ENCODE peak calls at places on chromosomes 5 and 9, in nine cellular contexts. N, C, K, T, L, Z, B, Y and P are unnamed samples.
A peak's percentile ranks its signal among the peaks of the same experiment; 100 is the strongest.

GRCh38 chr9:14207352-14207995 is 106.5 kb downstream of the NFIB start:
- DNase-seq in N (no peak), C (no peak), K (no peak), T (no peak), L (no peak), Z (no peak), B (no peak), Y (no peak), P (no peak)

GRCh38 chr5:78320461-78320860 is 26.0 kb upstream of the AP3B1 start:
- DNase-seq in N (no peak), C (no peak), K (no peak), T (peak; percentile 69), L (no peak), Z (no peak), B (no peak), Y (peak; percentile 9), P (no peak)

GRCh38 chr5:177555665-177556064 is 1.3 kb upstream of the FAM193B start:
- DNase-seq in N (no peak), C (no peak), K (no peak), T (no peak), L (no peak), Z (no peak), B (no peak), Y (no peak), P (no peak)

GRCh38 chr5:93164690-93165089 is 416.3 kb downstream of the NR2F1-AS1 start:
- DNase-seq in N (no peak), C (peak; percentile 8), K (no peak), T (peak; percentile 75), L (no peak), Z (peak; percentile 17), B (peak; percentile 26), Y (no peak), P (no peak)

GRCh38 chr5:158320178-158320674 is 461.3 kb upstream of the CLINT1 start:
- DNase-seq in N (no peak), C (no peak), K (no peak), T (no peak), L (no peak), Z (no peak), B (no peak), Y (no peak), P (no peak)

GRCh38 chr9:89315482-89315881 is 2.8 kb upstream of the SECISBP2 start:
- DNase-seq in N (no peak), C (no peak), K (no peak), T (no peak), L (no peak), Z (no peak), B (no peak), Y (no peak), P (no peak)

GRCh38 chr9:35526087-35526801 is 36.3 kb downstream of the RUSC2 start:
- DNase-seq in N (no peak), C (no peak), K (no peak), T (peak; percentile 64), L (no peak), Z (no peak), B (no peak), Y (no peak), P (no peak)

GRCh38 chr9:94697972-94698581 is 28.4 kb upstream of the AOPEP start:
- DNase-seq in N (no peak), C (no peak), K (no peak), T (peak; percentile 50), L (no peak), Z (no peak), B (no peak), Y (no peak), P (no peak)

GRCh38 chr9:27117489-27118135 is 8.6 kb downstream of the TEK start:
- DNase-seq in N (peak; percentile 51), C (peak; percentile 70), K (no peak), T (no peak), L (peak; percentile 70), Z (peak; percentile 77), B (peak; percentile 35), Y (no peak), P (peak; percentile 35)

GRCh38 chr5:160133918-160134304 is 14.7 kb upstream of the PWWP2A start:
- DNase-seq in N (no peak), C (no peak), K (no peak), T (no peak), L (no peak), Z (no peak), B (no peak), Y (no peak), P (no peak)

GRCh38 chr5:95519151-95519550 is 35.6 kb downstream of the SKIC3 start:
- DNase-seq in N (no peak), C (no peak), K (no peak), T (no peak), L (no peak), Z (no peak), B (no peak), Y (no peak), P (no peak)

GRCh38 chr5:55308254-55308836 is 556 bp downstream of the MTREX start:
- DNase-seq in N (no peak), C (peak; percentile 13), K (peak; percentile 12), T (peak; percentile 19), L (no peak), Z (peak; percentile 7), B (no peak), Y (no peak), P (peak; percentile 3)
- TF ChIP-seq CTCF in N (peak; percentile 7), C (no peak), K (no peak), T (no peak), L (no peak), Z (no peak), B (no peak), Y (no peak), P (no peak)

GRCh38 chr5:7245401-7245800 is 150.5 kb upstream of the ADCY2 start:
- DNase-seq in N (no peak), C (no peak), K (no peak), T (no peak), L (no peak), Z (no peak), B (no peak), Y (no peak), P (no peak)
- TF ChIP-seq POLR2A in N (no peak), C (no peak), K (no peak), T (no peak), L (no peak), Z (no peak), B (no peak), Y (no peak), P (no peak)

GRCh38 chr9:1053848-1054365 is 3.8 kb downstream of the DMRT2 start:
- DNase-seq in N (no peak), C (no peak), K (no peak), T (no peak), L (no peak), Z (no peak), B (no peak), Y (no peak), P (no peak)
- H3K27me3 ChIP-seq in N (peaks cover 34% of the 10 kb centered on the region), C (peaks cover 100% of the 10 kb centered on the region), K (peaks cover 14% of the 10 kb centered on the region), T (peaks cover 49% of the 10 kb centered on the region), L (peaks cover 63% of the 10 kb centered on the region), Z (peaks cover 94% of the 10 kb centered on the region), B (peaks cover 80% of the 10 kb centered on the region), Y (peaks cover 84% of the 10 kb centered on the region), P (peaks cover 26% of the 10 kb centered on the region)

DNA sequence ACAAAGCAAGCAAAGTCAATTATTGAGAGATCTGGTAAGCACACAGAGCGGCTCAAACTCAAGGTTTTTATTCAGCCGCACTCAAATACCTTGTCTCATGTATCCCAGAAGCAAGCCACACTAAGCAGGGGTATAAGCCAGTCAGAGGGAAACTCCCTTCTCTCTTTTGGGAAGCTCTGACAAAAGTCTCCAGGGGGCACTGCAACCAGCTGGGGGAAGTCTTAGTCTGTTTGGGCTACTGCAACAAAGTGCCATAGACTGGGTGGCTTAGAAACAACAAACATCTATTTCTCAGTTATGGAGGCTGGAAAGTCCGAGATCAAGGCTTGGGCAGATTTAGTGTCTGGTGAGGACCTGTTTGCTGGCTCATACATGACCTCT is 246.0 kb downstream of the ENC1 start:
- DNase-seq in N (no peak), C (no peak), K (no peak), T (no peak), L (no peak), Z (no peak), B (no peak), Y (no peak), P (no peak)
- TF ChIP-seq CTCF in N (no peak), C (no peak), K (no peak), T (no peak), L (no peak), Z (no peak), B (no peak), Y (no peak), P (no peak)

GRCh38 chr5:36066540-36067210 is at the start of gene UGT3A2:
- DNase-seq in N (no peak), C (no peak), K (no peak), T (no peak), L (no peak), Z (no peak), B (no peak), Y (no peak), P (no peak)
- TF ChIP-seq POLR2A in N (no peak), C (no peak), K (no peak), T (no peak), L (no peak), Z (no peak), B (no peak), Y (no peak), P (no peak)

DNA sequence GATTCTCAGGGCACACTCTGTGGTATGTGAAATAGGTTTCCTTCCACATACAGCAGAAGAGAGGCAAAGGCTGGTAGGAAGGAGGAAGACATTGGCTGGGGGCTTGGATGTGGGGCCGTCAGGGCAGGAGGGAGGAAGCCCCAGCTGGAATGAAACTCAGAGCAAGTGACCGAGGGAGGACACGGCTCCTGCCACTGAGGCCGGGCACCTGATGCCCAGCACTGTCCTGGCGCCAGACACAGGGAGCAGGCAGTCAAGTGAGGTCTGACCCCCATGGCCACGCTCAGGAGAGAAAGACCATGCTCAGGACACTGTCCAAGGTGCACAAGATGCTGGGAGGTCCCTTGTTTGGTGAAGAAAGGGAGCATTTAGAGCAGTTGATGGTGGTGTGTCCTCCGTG is 245.5 kb downstream of the CACNA1B start:
- DNase-seq in N (peak; percentile 24), C (no peak), K (no peak), T (no peak), L (no peak), Z (no peak), B (no peak), Y (no peak), P (no peak)
- H3K27me3 ChIP-seq in N (no peaks in the 10 kb centered on the region), C (no peaks in the 10 kb centered on the region), K (no peaks in the 10 kb centered on the region), T (no peaks in the 10 kb centered on the region), L (no peaks in the 10 kb centered on the region), Z (no peaks in the 10 kb centered on the region), B (no peaks in the 10 kb centered on the region), Y (no peaks in the 10 kb centered on the region), P (no peaks in the 10 kb centered on the region)

GRCh38 chr9:127158995-127159801 is 36.8 kb upstream of the ANGPTL2 start:
- DNase-seq in N (peak; percentile 71), C (peak; percentile 36), K (no peak), T (peak; percentile 92), L (peak; percentile 26), Z (peak; percentile 73), B (peak; percentile 91), Y (peak; percentile 73), P (peak; percentile 88)
- TF ChIP-seq CTCF in N (peak; percentile 20), C (no peak), K (peak; percentile 3), T (peak; percentile 52), L (no peak), Z (no peak), B (peak; percentile 14), Y (peak; percentile 16), P (peak; percentile 50)